ENCODE peak calls at places on chromosomes 5 and 9, in nine cellular contexts. P, F, M, I, H, A, T, Y and D are unnamed samples.
A peak's percentile ranks its signal among the peaks of the same experiment; 100 is the strongest.

GRCh38 chr9:18906656-18907395 is 126.2 kb downstream of the SAXO1 start:
- DNase-seq in P (no peak), Y (peak; percentile 73), I (no peak), T (no peak), A (no peak), F (no peak), H (no peak), M (no peak), D (no peak)

GRCh38 chr9:129640086-129640870 is 1.7 kb downstream of the ASB6 start:
- DNase-seq in H (no peak), P (no peak), T (no peak), F (no peak), A (no peak), M (no peak), I (no peak), Y (peak; percentile 70), D (no peak)

GRCh38 chr9:133237271-133237731 is 28.3 kb upstream of the OBP2B start:
- DNase-seq in F (no peak), H (peak; percentile 22), A (no peak), Y (peak; percentile 23), P (no peak), T (no peak), I (no peak), M (no peak), D (no peak)

GRCh38 chr9:107131108-107131799 is 151.8 kb upstream of the RAD23B start:
- DNase-seq in Y (no peak), T (no peak), I (no peak), A (peak; percentile 47), M (no peak), P (no peak), H (peak; percentile 52), F (peak; percentile 60), D (no peak)

GRCh38 chr5:54743997-54744788 is 226.6 kb downstream of the SNX18 start:
- DNase-seq in P (no peak), Y (peak; percentile 99), A (no peak), H (peak; percentile 78), T (no peak), I (peak; percentile 7), M (peak; percentile 94), F (no peak), D (peak; percentile 16)

GRCh38 chr9:32427111-32427873 is 42.8 kb downstream of the ACO1 start:
- DNase-seq in I (no peak), F (no peak), H (peak; percentile 28), A (no peak), T (no peak), M (peak; percentile 47), P (no peak), Y (peak; percentile 82), D (no peak)

GRCh38 chr5:40150896-40151295 is 528.8 kb upstream of the PTGER4 start:
- DNase-seq in F (no peak), A (no peak), T (no peak), M (no peak), P (no peak), Y (no peak), H (peak; percentile 8), I (no peak), D (no peak)

GRCh38 chr9:94002316-94003140 is 47.4 kb upstream of the BARX1 start:
- DNase-seq in T (no peak), Y (peak; percentile 63), P (peak; percentile 71), M (peak; percentile 67), H (peak; percentile 80), I (no peak), A (peak; percentile 69), F (no peak), D (no peak)

GRCh38 chr9:105690742-105691141 is 3.6 kb upstream of the TMEM38B start:
- DNase-seq in M (peak; percentile 62), I (no peak), P (no peak), Y (peak; percentile 41), T (no peak), A (no peak), H (no peak), F (no peak), D (no peak)

GRCh38 chr9:130149654-130150286 is 22.4 kb upstream of the NCS1 start:
- DNase-seq in I (no peak), T (peak; percentile 7), H (peak; percentile 45), P (no peak), A (no peak), M (no peak), F (no peak), Y (no peak), D (no peak)

GRCh38 chr5:58938568-58939424 is 355.9 kb downstream of the RAB3C start:
- DNase-seq in F (no peak), M (no peak), T (no peak), Y (no peak), I (no peak), H (no peak), A (no peak), P (no peak), D (no peak)

GRCh38 chr5:170293273-170293672 is 4.3 kb downstream of the LCP2 start:
- DNase-seq in M (no peak), P (no peak), T (peak; percentile 74), A (no peak), I (no peak), F (no peak), Y (no peak), H (no peak), D (no peak)